ENCODE peak calls at places on chromosomes 7 and 10, in ten cellular contexts. O is NB4, L is transverse colon, B is lower lobe of right lung, M is left lung, Y is GM06990, S is OCI-LY7, Q is astrocyte of the spinal cord, J is heart right ventricle, C is thoracic aorta. R is an unnamed sample.

GRCh38 chr7:3010161-3010560 is 33.5 kb downstream of the CARD11 start:
- DNase-seq in S (no peak), Y (no peak), J (no peak), Q (no peak), O (no peak), M (no peak), C (no peak), L (no peak), B (no peak), R (no peak)

GRCh38 chr7:151993977-151994676 is 31.3 kb upstream of the GALNT11 start:
- DNase-seq in L (no peak), Q (no peak), Y (no peak), C (no peak), J (no peak), M (no peak), S (no peak), B (no peak), O (no peak), R (no peak)

GRCh38 chr10:99930731-99931550 is 78.8 kb downstream of the DNMBP start:
- DNase-seq in J (no peak), C (no peak), Y (no peak), Q (peak; percentile 47), M (peak; percentile 68), S (no peak), O (no peak), B (peak; percentile 50), L (peak; percentile 89), R (no peak)

GRCh38 chr10:131876543-131876942 is 24.3 kb upstream of the PPP2R2D start:
- DNase-seq in Q (no peak), O (no peak), Y (no peak), S (no peak), L (no peak), B (no peak), C (no peak), J (no peak), M (no peak), R (no peak)

GRCh38 chr7:517848-518629 is 1.6 kb downstream of the PDGFA start:
- DNase-seq in C (no peak), B (peak; percentile 80), S (no peak), Q (peak; percentile 67), O (no peak), M (peak; percentile 55), L (peak; percentile 73), Y (no peak), J (peak; percentile 72), R (no peak)

GRCh38 chr10:6151087-6151977 is 51.4 kb upstream of the PFKFB3 start:
- DNase-seq in M (peak; percentile 83), Y (peak; percentile 77), B (peak; percentile 78), C (no peak), J (peak; percentile 42), L (peak; percentile 57), S (peak; percentile 76), O (peak; percentile 79), Q (peak; percentile 69), R (no peak)

GRCh38 chr7:16904086-16904485 is 22.3 kb upstream of the AGR3 start:
- DNase-seq in J (no peak), S (no peak), C (no peak), Q (peak; percentile 36), O (no peak), B (no peak), L (no peak), Y (no peak), M (no peak), R (no peak)

GRCh38 chr7:636396-636795 is 90.1 kb upstream of the DNAAF5 start:
- DNase-seq in M (no peak), S (no peak), B (no peak), J (no peak), Q (no peak), Y (no peak), L (no peak), O (peak; percentile 83), C (no peak), R (no peak)

GRCh38 chr10:13862541-13863233 is 275.9 kb downstream of the PRPF18 start:
- DNase-seq in S (no peak), O (no peak), J (no peak), B (no peak), C (no peak), L (no peak), M (no peak), Q (no peak), Y (no peak), R (no peak)

GRCh38 chr7:99499356-99499712 is 747 bp downstream of the ZNF394 start:
- DNase-seq in L (no peak), O (peak; percentile 58), M (no peak), B (no peak), S (peak; percentile 24), C (no peak), Q (peak; percentile 4), J (no peak), Y (no peak), R (no peak)

GRCh38 chr7:150446288-150446938 is 4.0 kb upstream of the GIMAP8 start:
- DNase-seq in Q (no peak), J (no peak), O (peak; percentile 20), B (no peak), S (no peak), Y (no peak), M (no peak), L (no peak), C (no peak), R (no peak)

GRCh38 chr10:68561804-68562649 is 1.9 kb downstream of the TET1 start:
- DNase-seq in L (peak; percentile 9), B (no peak), C (no peak), S (no peak), Y (no peak), M (no peak), O (no peak), J (no peak), Q (peak; percentile 30), R (no peak)

GRCh38 chr10:103350175-103350521 is 792 bp downstream of the PCGF6 start:
- DNase-seq in O (no peak), Y (no peak), C (no peak), J (no peak), M (no peak), B (no peak), L (no peak), S (no peak), Q (no peak), R (no peak)

GRCh38 chr7:118152632-118153031 is 31.3 kb upstream of the LSM8 start:
- DNase-seq in L (no peak), Y (no peak), O (no peak), Q (no peak), B (no peak), C (no peak), M (no peak), S (no peak), J (no peak), R (no peak)

GRCh38 chr10:44259090-44259874 is 125.6 kb downstream of the CXCL12 start:
- DNase-seq in B (no peak), Y (no peak), S (no peak), J (no peak), Q (no peak), M (no peak), C (no peak), L (no peak), O (no peak), R (no peak)
- H3K4me3 ChIP-seq in B (no peak overlapping the region), Y (peak overlapping the region; percentile 3), S (no peak overlapping the region), J (no peak overlapping the region), Q (no peak overlapping the region), M (no peak overlapping the region), C (no peak overlapping the region), L (no peak overlapping the region), O (no peak overlapping the region), R (no peak overlapping the region)

DNA sequence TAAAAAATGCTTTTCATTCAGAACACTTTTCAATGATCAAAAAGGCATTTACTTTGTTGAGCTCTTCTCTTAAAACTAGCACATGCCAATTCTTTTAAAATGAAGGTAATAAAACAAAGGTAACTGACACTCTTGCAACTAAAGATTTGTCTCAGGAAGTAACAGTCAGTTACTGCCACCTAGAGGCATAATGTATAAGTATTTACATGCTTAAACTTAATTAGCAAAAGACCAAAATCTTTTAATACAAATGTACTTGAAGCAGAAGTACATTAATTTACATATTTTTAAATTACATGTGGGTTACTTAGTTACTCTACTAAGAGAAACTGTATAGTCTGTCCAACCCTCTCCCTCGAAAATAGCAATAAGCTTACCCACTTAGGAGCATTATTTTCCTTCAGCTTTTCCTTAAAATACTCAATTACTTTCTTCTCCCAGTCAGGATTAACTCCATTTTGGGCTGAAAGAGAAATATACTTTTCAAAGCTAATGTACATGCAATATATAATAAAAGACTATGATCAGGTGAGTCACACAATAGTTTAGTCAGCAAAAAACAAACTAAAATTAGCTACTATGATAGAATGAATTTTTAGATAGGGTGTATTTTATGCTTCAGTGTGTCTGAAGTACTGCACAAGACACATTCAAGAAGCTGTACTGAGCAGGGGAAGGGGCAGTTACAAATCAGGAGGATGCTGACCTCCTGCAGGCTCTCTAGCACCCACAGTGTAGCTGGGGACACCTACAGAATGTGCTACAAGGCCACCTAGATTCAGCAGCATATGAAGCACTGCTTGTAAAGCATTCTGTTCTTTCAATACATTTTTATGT is 13.0 kb downstream of the MCMBP start:
- DNase-seq in S (peak; percentile 63), M (no peak), J (no peak), Y (peak; percentile 21), O (peak; percentile 73), C (no peak), B (no peak), Q (peak; percentile 67), L (no peak), R (no peak)
- TF ChIP-seq CTCF in S (peak; percentile 95), M (no peak), J (peak; percentile 68), Y (peak; percentile 43), O (peak; percentile 33), C (peak; percentile 53), B (peak; percentile 60), Q (peak; percentile 47), L (peak; percentile 55), R (peak; percentile 18)

GRCh38 chr7:35253680-35254495 is at the start of gene TBX20:
- DNase-seq in O (peak; percentile 58), L (peak; percentile 51), M (no peak), Q (peak; percentile 22), J (peak; percentile 85), S (peak; percentile 66), B (peak; percentile 59), Y (no peak), C (no peak), R (no peak)
- H3K4me3 ChIP-seq in O (peak within 1 kb of the TSS; percentile 49), L (peak within 1 kb of the TSS; percentile 44), M (peak within 1 kb of the TSS; percentile 30), Q (peak within 1 kb of the TSS; percentile 21), J (peak within 1 kb of the TSS; percentile 64), S (peak within 1 kb of the TSS; percentile 78), B (peak within 1 kb of the TSS; percentile 49), Y (no peak within 1 kb of the TSS), C (peak within 1 kb of the TSS; percentile 64), R (peak within 1 kb of the TSS; percentile 59)

GRCh38 chr7:51430480-51431086 is 114.0 kb upstream of the COBL start:
- DNase-seq in S (peak; percentile 58), J (no peak), L (peak; percentile 45), O (peak; percentile 74), Y (peak; percentile 2), Q (peak; percentile 39), M (no peak), B (no peak), C (no peak), R (no peak)

GRCh38 chr7:51426163-51426562 is 109.6 kb upstream of the COBL start:
- DNase-seq in Q (no peak), C (no peak), S (no peak), Y (no peak), M (no peak), J (no peak), B (no peak), L (no peak), O (no peak), R (no peak)

GRCh38 chr7:51428226-51428887 is 111.7 kb upstream of the COBL start:
- DNase-seq in L (peak; percentile 13), B (no peak), S (no peak), Y (no peak), M (no peak), O (no peak), Q (no peak), C (no peak), J (no peak), R (no peak)
- TF ChIP-seq CTCF in L (peak; percentile 33), B (no peak), S (no peak), Y (no peak), M (no peak), O (peak; percentile 14), Q (peak; percentile 18), C (no peak), J (no peak), R (no peak)